ENCODE peak calls at places on chromosomes 5 and 9, in ten cellular contexts. L is tibial nerve, X is A549, D is IMR-90, N is adrenal gland, Q is ovary, T is prostate gland, C is thyroid gland, G is suprapubic skin, Y is body of pancreas. U is an unnamed sample.

GRCh38 chr9:33447404-33448158 is at the start of gene AQP3:
- DNase-seq in L (peak; percentile 18), X (peak; percentile 63), D (no peak), N (peak; percentile 69), Q (peak; percentile 51), T (peak; percentile 81), C (peak; percentile 54), G (peak; percentile 89), Y (peak; percentile 80), U (peak; percentile 74)

GRCh38 chr9:34032631-34033030 is 16.1 kb downstream of the UBAP2 start:
- DNase-seq in L (no peak), X (no peak), D (no peak), N (no peak), Q (no peak), T (no peak), C (no peak), G (no peak), Y (no peak), U (no peak)

GRCh38 chr9:106588601-106589000 is 274.4 kb upstream of the ZNF462 start:
- DNase-seq in L (no peak), X (no peak), D (no peak), N (peak; percentile 49), Q (no peak), T (no peak), C (no peak), G (no peak), Y (no peak), U (no peak)

GRCh38 chr5:119355636-119356383 is at the start of gene TNFAIP8:
- DNase-seq in L (peak; percentile 43), X (no peak), D (peak; percentile 70), N (peak; percentile 61), Q (peak; percentile 14), T (peak; percentile 43), C (peak; percentile 77), G (no peak), Y (peak; percentile 37), U (peak; percentile 31)

GRCh38 chr9:87381746-87382145 is 115.9 kb upstream of the DAPK1 start:
- DNase-seq in L (no peak), X (no peak), D (no peak), N (no peak), Q (no peak), T (no peak), C (no peak), G (no peak), Y (no peak), U (no peak)

GRCh38 chr9:112327718-112328450 is 5.5 kb downstream of the PTBP3 start:
- DNase-seq in L (no peak), X (no peak), D (no peak), N (no peak), Q (no peak), T (no peak), C (no peak), G (no peak), Y (no peak), U (no peak)

GRCh38 chr9:129590466-129590865 is 30.4 kb downstream of the C9orf50 start:
- DNase-seq in L (no peak), X (no peak), D (no peak), N (no peak), Q (no peak), T (no peak), C (no peak), G (no peak), Y (no peak), U (no peak)

GRCh38 chr5:150440948-150441812 is 8.4 kb downstream of the RPS14 start:
- DNase-seq in L (no peak), X (no peak), D (no peak), N (no peak), Q (no peak), T (no peak), C (no peak), G (no peak), Y (no peak), U (no peak)

GRCh38 chr5:37875051-37875787 is 35.4 kb upstream of the GDNF start:
- DNase-seq in L (no peak), X (no peak), D (peak; percentile 92), N (no peak), Q (no peak), T (no peak), C (no peak), G (no peak), Y (no peak), U (no peak)

GRCh38 chr5:133688386-133688785 is 76.0 kb upstream of the FSTL4 start:
- DNase-seq in L (no peak), X (peak; percentile 7), D (no peak), N (no peak), Q (no peak), T (no peak), C (no peak), G (no peak), Y (no peak), U (no peak)

GRCh38 chr5:60598424-60598823 is 101.5 kb downstream of the DEPDC1B start:
- DNase-seq in L (no peak), X (no peak), D (no peak), N (no peak), Q (no peak), T (no peak), C (no peak), G (no peak), Y (no peak), U (no peak)

GRCh38 chr5:172284275-172284971 is 859 bp upstream of the UBTD2 start:
- DNase-seq in L (peak; percentile 63), X (no peak), D (no peak), N (no peak), Q (no peak), T (no peak), C (no peak), G (peak; percentile 82), Y (no peak), U (no peak)
- TF ChIP-seq POLR2A in L (no peak), X (no peak), D (no peak), N (no peak), Q (no peak), T (no peak), C (no peak), G (no peak), Y (peak; percentile 37), U (no peak)

GRCh38 chr9:121686930-121687541 is 35.6 kb downstream of the DAB2IP start:
- DNase-seq in L (peak; percentile 89), X (peak; percentile 71), D (peak; percentile 65), N (peak; percentile 83), Q (peak; percentile 74), T (peak; percentile 74), C (peak; percentile 78), G (no peak), Y (peak; percentile 83), U (peak; percentile 62)
- TF ChIP-seq CTCF in L (peak; percentile 85), X (peak; percentile 84), D (peak; percentile 92), N (peak; percentile 78), Q (peak; percentile 90), T (peak; percentile 82), C (peak; percentile 59), G (peak; percentile 78), Y (peak; percentile 89), U (peak; percentile 58)

GRCh38 chr5:179549973-179550510 is 312 bp upstream of the RUFY1 start:
- DNase-seq in L (peak; percentile 55), X (no peak), D (no peak), N (peak; percentile 69), Q (no peak), T (no peak), C (no peak), G (no peak), Y (no peak), U (peak; percentile 54)

GRCh38 chr5:179553875-179554274 is 3.5 kb downstream of the RUFY1 start:
- DNase-seq in L (no peak), X (peak; percentile 19), D (peak; percentile 84), N (peak; percentile 74), Q (no peak), T (no peak), C (no peak), G (peak; percentile 44), Y (no peak), U (no peak)

GRCh38 chr5:179553006-179553405 is 2.7 kb downstream of the RUFY1 start:
- DNase-seq in L (no peak), X (no peak), D (no peak), N (no peak), Q (no peak), T (no peak), C (no peak), G (peak; percentile 74), Y (no peak), U (no peak)

GRCh38 chr5:179554981-179555380 is 4.6 kb downstream of the RUFY1 start:
- DNase-seq in L (no peak), X (no peak), D (no peak), N (no peak), Q (no peak), T (no peak), C (no peak), G (no peak), Y (no peak), U (no peak)

GRCh38 chr5:179550511-179551342 is at the start of gene RUFY1:
- DNase-seq in L (peak; percentile 66), X (peak; percentile 82), D (peak; percentile 74), N (peak; percentile 79), Q (peak; percentile 79), T (peak; percentile 82), C (peak; percentile 87), G (peak; percentile 87), Y (peak; percentile 79), U (peak; percentile 75)
- TF ChIP-seq POLR2A in L (peak; percentile 53), X (peak; percentile 48), D (peak; percentile 76), N (peak; percentile 82), Q (peak; percentile 68), T (peak; percentile 89), C (peak; percentile 90), G (peak; percentile 72), Y (peak; percentile 74), U (peak; percentile 64)

GRCh38 chr9:69446496-69446895 is 121.5 kb downstream of the ENTREP1 start:
- DNase-seq in L (no peak), X (no peak), D (no peak), N (no peak), Q (no peak), T (no peak), C (no peak), G (no peak), Y (no peak), U (no peak)

GRCh38 chr9:69442486-69442885 is 117.5 kb downstream of the ENTREP1 start:
- DNase-seq in L (no peak), X (no peak), D (no peak), N (no peak), Q (no peak), T (no peak), C (peak; percentile 55), G (no peak), Y (no peak), U (no peak)

GRCh38 chr9:69444791-69445190 is 119.8 kb downstream of the ENTREP1 start:
- DNase-seq in L (no peak), X (no peak), D (no peak), N (no peak), Q (no peak), T (no peak), C (no peak), G (no peak), Y (no peak), U (no peak)

GRCh38 chr9:69444021-69444420 is 119.0 kb downstream of the ENTREP1 start:
- DNase-seq in L (no peak), X (no peak), D (peak; percentile 79), N (no peak), Q (no peak), T (no peak), C (no peak), G (no peak), Y (no peak), U (no peak)

DNA sequence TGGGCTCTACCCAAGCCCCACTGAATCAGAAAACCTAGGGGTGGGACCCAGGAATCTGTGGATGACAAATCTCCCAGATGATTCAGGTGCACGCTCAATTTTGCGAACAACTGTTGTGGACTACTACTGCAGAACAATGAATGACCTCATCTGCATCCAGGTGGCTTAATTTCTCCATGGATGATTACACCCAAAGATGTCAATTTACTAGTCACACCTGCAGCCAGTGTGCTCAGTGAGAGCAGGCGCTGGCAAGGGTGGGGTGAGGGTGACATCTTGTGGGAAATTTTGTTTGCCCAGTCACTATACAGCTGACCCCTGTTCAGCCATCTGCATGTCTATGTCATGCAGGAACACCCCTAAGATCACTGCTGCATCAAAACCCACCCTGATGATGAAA is 118.2 kb downstream of the ENTREP1 start:
- DNase-seq in L (no peak), X (no peak), D (no peak), N (no peak), Q (no peak), T (no peak), C (no peak), G (no peak), Y (no peak), U (no peak)
- TF ChIP-seq CTCF in L (no peak), X (no peak), D (no peak), N (no peak), Q (no peak), T (no peak), C (no peak), G (no peak), Y (no peak), U (no peak)

U was measured in breast epithelium.